ENCODE peak calls at places on chromosomes 12 and 14, in seven cellular contexts. I is NB4, H is A549, L is Peyer's patch, C is IMR-90, N is esophagus muscularis mucosa, D is transverse colon. T is an unnamed sample.

GRCh38 chr12:130419116-130419515 is 81.4 kb downstream of the PIWIL1 start:
- DNase-seq in L (no peak), I (no peak), H (no peak), C (no peak), N (no peak), D (no peak), T (no peak)

GRCh38 chr14:80948291-80948690 is 6.8 kb upstream of the CEP128 start:
- DNase-seq in D (no peak), L (no peak), N (no peak), I (no peak), C (no peak), H (no peak), T (no peak)

GRCh38 chr14:93824518-93825234 is 36.4 kb upstream of the PRIMA1 start:
- DNase-seq in H (peak; percentile 36), D (no peak), N (no peak), C (no peak), I (no peak), L (no peak), T (no peak)

GRCh38 chr14:37992489-37992888 is 215.2 kb upstream of the SSTR1 start:
- DNase-seq in D (no peak), H (no peak), L (no peak), I (no peak), N (no peak), C (no peak), T (no peak)

GRCh38 chr12:52506858-52507715 is 13.1 kb downstream of the KRT5 start:
- DNase-seq in C (peak; percentile 65), H (peak; percentile 75), I (peak; percentile 55), L (no peak), D (no peak), N (peak; percentile 81), T (no peak)

GRCh38 chr12:5808956-5809355 is 136.1 kb downstream of the ANO2 start:
- DNase-seq in N (no peak), D (no peak), H (no peak), L (no peak), C (peak; percentile 85), I (no peak), T (no peak)

GRCh38 chr12:118586433-118586832 is 210.1 kb downstream of the SUDS3 start:
- DNase-seq in L (no peak), D (no peak), H (no peak), I (no peak), C (no peak), N (no peak), T (no peak)

GRCh38 chr14:21026251-21026987 is 1.6 kb upstream of the NDRG2 start:
- DNase-seq in L (no peak), D (no peak), N (no peak), H (no peak), I (no peak), C (no peak), T (no peak)

GRCh38 chr12:2306012-2306411 is 253.2 kb downstream of the CACNA1C start:
- DNase-seq in I (peak; percentile 91), L (no peak), D (no peak), C (peak; percentile 38), N (no peak), H (no peak), T (no peak)

GRCh38 chr12:75662501-75663159 is 151.2 kb upstream of the KRR1 start:
- DNase-seq in H (no peak), N (no peak), D (no peak), L (no peak), I (no peak), C (no peak), T (no peak)

GRCh38 chr12:44654641-44655625 is 221.2 kb downstream of the NELL2 start:
- DNase-seq in N (no peak), D (no peak), C (no peak), H (no peak), I (no peak), L (no peak), T (no peak)

GRCh38 chr12:106978035-106978800 is 8.7 kb downstream of the MTERF2 start:
- DNase-seq in N (no peak), L (peak; percentile 57), I (no peak), H (no peak), D (peak; percentile 78), C (no peak), T (peak; percentile 79)

GRCh38 chr14:102344485-102344884 is 18.2 kb downstream of the CINP start:
- DNase-seq in D (no peak), H (no peak), C (no peak), L (no peak), I (no peak), N (no peak), T (no peak)

GRCh38 chr14:59438148-59438766 is 26.9 kb downstream of the GPR135 start:
- DNase-seq in L (no peak), N (no peak), C (peak; percentile 78), I (peak; percentile 41), H (no peak), D (no peak), T (no peak)

GRCh38 chr14:73665130-73665529 is 20.3 kb downstream of the DNAL1 start:
- DNase-seq in H (no peak), N (no peak), I (no peak), L (no peak), C (no peak), D (no peak), T (no peak)

GRCh38 chr14:30058401-30058800 is 130.8 kb upstream of the PRKD1 start:
- DNase-seq in H (no peak), L (no peak), I (no peak), C (peak; percentile 58), D (no peak), N (no peak), T (no peak)

GRCh38 chr14:71139058-71139946 is 232.0 kb downstream of the PCNX1 start:
- DNase-seq in C (peak; percentile 48), D (peak; percentile 61), L (peak; percentile 70), N (no peak), I (peak; percentile 60), H (peak; percentile 61), T (peak; percentile 49)

GRCh38 chr12:93766802-93767523 is 89.8 kb downstream of the CRADD start:
- DNase-seq in C (peak; percentile 76), L (no peak), N (no peak), I (peak; percentile 54), H (peak; percentile 53), D (peak; percentile 29), T (no peak)

GRCh38 chr12:46198913-46199312 is 69.9 kb downstream of the SLC38A1 start:
- DNase-seq in N (no peak), L (no peak), I (no peak), C (no peak), H (no peak), D (no peak), T (no peak)
- TF ChIP-seq POLR2A in N (no peak), L (no peak), I (no peak), C (no peak), H (no peak), D (no peak), T (no peak)

DNA sequence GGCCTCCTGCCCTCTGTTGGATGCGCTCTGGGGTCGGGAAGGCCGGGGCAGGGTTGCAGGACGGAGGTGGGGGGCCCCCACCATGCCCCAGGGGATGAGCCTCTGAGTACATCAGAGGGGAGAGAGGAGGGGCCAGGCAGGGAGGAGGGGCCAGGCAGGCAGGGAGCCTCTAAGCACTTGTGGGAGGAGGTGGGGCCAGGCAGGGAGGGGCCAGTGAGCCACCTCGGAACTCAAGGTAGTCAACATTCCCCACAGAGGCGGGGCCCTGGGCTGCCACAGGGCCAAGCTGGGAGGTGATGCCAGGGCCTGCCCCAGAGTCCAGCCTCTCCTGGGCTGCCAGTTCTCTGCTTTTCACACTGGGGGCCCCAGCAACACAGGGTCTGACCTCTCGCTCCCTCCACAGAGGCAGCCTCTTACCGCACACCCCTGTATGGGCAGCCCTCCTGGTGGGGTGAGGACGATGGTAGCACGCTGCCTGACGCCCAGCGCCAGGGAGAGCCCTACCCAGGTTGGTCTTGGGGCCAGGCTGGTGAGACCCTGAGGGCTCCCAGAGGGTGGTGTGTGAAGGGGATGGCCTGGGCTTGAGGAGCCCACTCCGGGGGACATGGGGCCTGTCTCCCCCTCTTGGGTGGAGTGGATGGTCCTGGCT is 17.4 kb downstream of the CEP170B start:
- DNase-seq in C (no peak), I (peak; percentile 67), D (peak; percentile 83), H (peak; percentile 50), N (no peak), L (peak; percentile 87), T (no peak)
- TF ChIP-seq POLR2A in C (no peak), I (no peak), D (no peak), H (no peak), N (no peak), L (no peak), T (no peak)

GRCh38 chr12:32106517-32107366 is at the start of gene BICD1:
- DNase-seq in N (peak; percentile 95), I (peak; percentile 92), L (peak; percentile 87), D (peak; percentile 87), C (peak; percentile 87), H (peak; percentile 75), T (peak; percentile 88)
- TF ChIP-seq POLR2A in N (peak; percentile 65), I (no peak), L (peak; percentile 66), D (peak; percentile 63), C (peak; percentile 95), H (peak; percentile 91), T (peak; percentile 68)

GRCh38 chr14:100306506-100307214 is 416 bp upstream of the SLC25A29 start:
- DNase-seq in C (peak; percentile 78), I (peak; percentile 93), H (peak; percentile 87), D (peak; percentile 89), L (peak; percentile 89), N (peak; percentile 95), T (peak; percentile 93)
- TF ChIP-seq POLR2A in C (peak; percentile 44), I (peak; percentile 38), H (peak; percentile 62), D (peak; percentile 63), L (peak; percentile 39), N (peak; percentile 52), T (peak; percentile 56)

GRCh38 chr12:27969901-27970390 is 2.6 kb downstream of the PTHLH start:
- DNase-seq in H (peak; percentile 47), C (peak; percentile 53), L (peak; percentile 61), D (peak; percentile 37), I (peak; percentile 68), N (no peak), T (peak; percentile 63)
- TF ChIP-seq POLR2A in H (peak; percentile 41), C (peak; percentile 63), L (no peak), D (no peak), I (no peak), N (no peak), T (no peak)

DNA sequence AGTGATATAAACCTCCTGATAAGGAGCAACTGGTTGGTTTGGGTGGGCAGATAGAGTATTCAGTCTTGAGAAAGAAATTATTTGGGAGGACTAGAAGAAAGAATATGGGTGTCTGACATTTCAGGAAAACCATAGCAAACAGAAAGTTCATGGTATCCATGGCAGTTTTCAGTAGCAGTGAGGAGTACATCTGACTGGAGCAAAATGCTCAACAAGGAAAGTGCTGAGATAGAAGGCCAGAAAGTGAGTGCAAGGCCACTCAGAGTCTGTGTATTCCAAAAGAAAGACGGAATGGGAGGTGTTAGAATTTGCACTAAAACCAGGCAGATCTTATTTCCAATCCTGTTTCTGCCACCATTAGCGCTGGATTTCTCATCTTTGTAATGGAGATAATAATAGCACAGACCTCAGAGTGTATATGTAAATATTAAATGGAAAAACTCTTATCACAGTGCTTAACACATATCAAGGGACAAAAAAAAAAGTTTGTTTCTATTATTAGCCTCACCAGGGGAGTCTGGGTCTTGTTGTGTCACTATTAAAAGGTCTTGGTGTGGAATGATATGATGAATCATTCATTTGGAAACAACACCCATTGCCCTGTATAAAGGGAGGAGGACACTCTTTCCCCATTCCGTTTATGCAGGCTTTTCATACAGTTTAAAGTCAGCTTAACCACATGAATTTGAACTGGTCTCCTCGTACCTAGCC is 349.8 kb downstream of the IPO8 start:
- DNase-seq in D (no peak), H (no peak), N (no peak), C (no peak), I (no peak), L (no peak), T (no peak)
- TF ChIP-seq POLR2A in D (no peak), H (no peak), N (no peak), C (no peak), I (no peak), L (no peak), T (no peak)

T was measured in right lobe of liver.